ENCODE peak calls at places on chromosomes 1 and 21, in five cellular contexts. One of them, this sample, is unnamed.

GRCh38 chr1:108646661-108647269 is 14.1 kb downstream of the HENMT1 start:
- DNase-seq in neural progenitor cell: no peak
- DNase-seq in H1: no peak
- DNase-seq in fibroblast of lung: peak; percentile 89
- DNase-seq in endothelial cell: no peak
- DNase-seq in this sample: no peak

GRCh38 chr1:116666747-116667576 is 571 bp downstream of the IGSF3 start:
- DNase-seq in fibroblast of lung: no peak
- DNase-seq in endothelial cell: peak; percentile 11
- DNase-seq in neural progenitor cell: peak; percentile 24
- DNase-seq in H1: peak; percentile 49
- DNase-seq in this sample: peak; percentile 35

GRCh38 chr1:232334811-232335210 is 295.1 kb downstream of the SIPA1L2 start:
- DNase-seq in neural progenitor cell: no peak
- DNase-seq in fibroblast of lung: no peak
- DNase-seq in H1: no peak
- DNase-seq in endothelial cell: no peak
- DNase-seq in this sample: no peak

GRCh38 chr1:199422206-199422605 is 605.3 kb upstream of the NR5A2 start:
- DNase-seq in fibroblast of lung: peak; percentile 50
- DNase-seq in endothelial cell: peak; percentile 20
- DNase-seq in neural progenitor cell: peak; percentile 43
- DNase-seq in H1: peak; percentile 45
- DNase-seq in this sample: no peak

GRCh38 chr1:209107535-209107934 is 476.0 kb upstream of the CAMK1G start:
- DNase-seq in endothelial cell: no peak
- DNase-seq in fibroblast of lung: no peak
- DNase-seq in H1: no peak
- DNase-seq in neural progenitor cell: no peak
- DNase-seq in this sample: no peak

GRCh38 chr1:223549740-223550139 is 115.8 kb downstream of the CAPN8 start:
- DNase-seq in endothelial cell: no peak
- DNase-seq in neural progenitor cell: no peak
- DNase-seq in H1: no peak
- DNase-seq in fibroblast of lung: no peak
- DNase-seq in this sample: no peak

GRCh38 chr1:168893359-168893791 is 164.4 kb upstream of the DPT start:
- DNase-seq in H1: no peak
- DNase-seq in neural progenitor cell: no peak
- DNase-seq in fibroblast of lung: peak; percentile 31
- DNase-seq in endothelial cell: no peak
- DNase-seq in this sample: no peak

GRCh38 chr1:69737527-69738176 is 169.9 kb downstream of the LRRC7 start:
- DNase-seq in H1: peak; percentile 45
- DNase-seq in fibroblast of lung: peak; percentile 86
- DNase-seq in neural progenitor cell: peak; percentile 81
- DNase-seq in endothelial cell: peak; percentile 55
- DNase-seq in this sample: peak; percentile 10

GRCh38 chr1:15948091-15948591 is 27.8 kb downstream of the ZBTB17 start:
- DNase-seq in H1: no peak
- DNase-seq in endothelial cell: no peak
- DNase-seq in fibroblast of lung: no peak
- DNase-seq in neural progenitor cell: peak; percentile 45
- DNase-seq in this sample: peak; percentile 50

GRCh38 chr1:2587071-2587859 is 688 bp downstream of the PRXL2B start:
- DNase-seq in fibroblast of lung: peak; percentile 26
- DNase-seq in endothelial cell: peak; percentile 44
- DNase-seq in neural progenitor cell: peak; percentile 70
- DNase-seq in H1: peak; percentile 73
- DNase-seq in this sample: no peak

GRCh38 chr21:17925000-17925610 is 105.9 kb upstream of the C21orf91 start:
- DNase-seq in neural progenitor cell: peak; percentile 83
- DNase-seq in endothelial cell: peak; percentile 61
- DNase-seq in H1: peak; percentile 66
- DNase-seq in fibroblast of lung: peak; percentile 61
- DNase-seq in this sample: peak; percentile 69

GRCh38 chr1:61358770-61359455 is 276.6 kb downstream of the NFIA start:
- DNase-seq in neural progenitor cell: no peak
- DNase-seq in H1: no peak
- DNase-seq in fibroblast of lung: no peak
- DNase-seq in endothelial cell: no peak
- DNase-seq in this sample: no peak

GRCh38 chr1:165949335-165950130 is 122.1 kb downstream of the UCK2 start:
- DNase-seq in H1: peak; percentile 73
- DNase-seq in fibroblast of lung: no peak
- DNase-seq in endothelial cell: peak; percentile 68
- DNase-seq in neural progenitor cell: peak; percentile 75
- DNase-seq in this sample: no peak

GRCh38 chr1:32337855-32338636 is 2.0 kb upstream of the MARCKSL1 start:
- DNase-seq in fibroblast of lung: no peak
- DNase-seq in neural progenitor cell: peak; percentile 57
- DNase-seq in endothelial cell: no peak
- DNase-seq in H1: no peak
- DNase-seq in this sample: no peak

GRCh38 chr1:6300342-6301141 is 39.6 kb upstream of the GPR153 start:
- DNase-seq in fibroblast of lung: peak; percentile 17
- DNase-seq in endothelial cell: no peak
- DNase-seq in neural progenitor cell: no peak
- DNase-seq in H1: no peak
- DNase-seq in this sample: no peak
- TF ChIP-seq CTCF in fibroblast of lung: no peak
- TF ChIP-seq CTCF in endothelial cell: no peak
- TF ChIP-seq CTCF in neural progenitor cell: no peak
- TF ChIP-seq CTCF in H1: peak; percentile 11
- TF ChIP-seq CTCF in this sample: no peak

GRCh38 chr1:8315573-8316475 is 2.1 kb upstream of the SLC45A1 start:
- DNase-seq in neural progenitor cell: peak; percentile 48
- DNase-seq in fibroblast of lung: no peak
- DNase-seq in H1: peak; percentile 55
- DNase-seq in endothelial cell: no peak
- DNase-seq in this sample: no peak
- TF ChIP-seq CTCF in neural progenitor cell: peak; percentile 37
- TF ChIP-seq CTCF in fibroblast of lung: no peak
- TF ChIP-seq CTCF in H1: peak; percentile 47
- TF ChIP-seq CTCF in endothelial cell: no peak
- TF ChIP-seq CTCF in this sample: no peak

GRCh38 chr1:54664364-54664763 is 22.8 kb downstream of the MROH7 start:
- DNase-seq in neural progenitor cell: no peak
- DNase-seq in fibroblast of lung: no peak
- DNase-seq in endothelial cell: no peak
- DNase-seq in H1: no peak
- DNase-seq in this sample: no peak
- TF ChIP-seq CTCF in neural progenitor cell: no peak
- TF ChIP-seq CTCF in fibroblast of lung: no peak
- TF ChIP-seq CTCF in endothelial cell: no peak
- TF ChIP-seq CTCF in H1: no peak
- TF ChIP-seq CTCF in this sample: no peak

GRCh38 chr1:90295534-90295933 is 300.6 kb downstream of the ZNF326 start:
- DNase-seq in fibroblast of lung: no peak
- DNase-seq in endothelial cell: no peak
- DNase-seq in H1: no peak
- DNase-seq in neural progenitor cell: no peak
- DNase-seq in this sample: no peak
- TF ChIP-seq CTCF in fibroblast of lung: no peak
- TF ChIP-seq CTCF in endothelial cell: no peak
- TF ChIP-seq CTCF in H1: no peak
- TF ChIP-seq CTCF in neural progenitor cell: no peak
- TF ChIP-seq CTCF in this sample: no peak

GRCh38 chr1:80925130-80925780 is 875.5 kb upstream of the ADGRL2 start:
- DNase-seq in endothelial cell: no peak
- DNase-seq in H1: no peak
- DNase-seq in neural progenitor cell: no peak
- DNase-seq in fibroblast of lung: no peak
- DNase-seq in this sample: no peak

GRCh38 chr1:80931178-80931577 is 869.6 kb upstream of the ADGRL2 start:
- DNase-seq in H1: no peak
- DNase-seq in endothelial cell: no peak
- DNase-seq in fibroblast of lung: peak; percentile 5
- DNase-seq in neural progenitor cell: no peak
- DNase-seq in this sample: no peak

GRCh38 chr1:80924290-80924689 is 876.4 kb upstream of the ADGRL2 start:
- DNase-seq in H1: no peak
- DNase-seq in fibroblast of lung: no peak
- DNase-seq in neural progenitor cell: no peak
- DNase-seq in endothelial cell: no peak
- DNase-seq in this sample: no peak

DNA sequence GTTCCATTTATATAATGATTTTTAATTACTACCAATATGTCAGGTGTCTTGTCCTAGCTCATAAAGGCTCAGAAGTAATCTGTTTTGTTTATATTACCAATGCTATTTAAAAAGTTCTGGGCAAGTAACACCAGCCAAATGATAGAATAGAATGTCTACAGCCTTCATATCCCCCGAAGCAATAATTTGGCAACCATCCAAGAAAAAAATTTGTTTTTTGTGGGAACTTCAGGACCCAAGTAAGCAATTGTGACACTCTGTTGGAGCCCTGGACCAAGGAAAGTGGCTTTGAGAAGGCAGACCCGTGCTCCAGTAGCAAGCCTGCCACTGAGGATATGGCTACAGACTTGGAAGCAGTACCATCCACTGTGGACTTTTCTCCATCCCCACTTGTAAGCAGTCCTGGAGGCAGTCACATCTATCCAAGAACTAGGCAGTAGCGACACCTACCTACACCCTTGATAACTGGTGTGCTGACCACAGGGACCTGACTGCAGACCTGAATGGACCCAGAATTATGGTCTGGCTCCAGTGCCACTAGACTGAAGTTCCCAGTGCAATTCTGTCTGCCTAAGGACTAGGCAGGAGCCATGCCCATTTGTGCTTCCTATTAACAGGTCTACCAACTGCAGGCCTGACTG is 870.7 kb upstream of the ADGRL2 start:
- DNase-seq in neural progenitor cell: no peak
- DNase-seq in H1: no peak
- DNase-seq in endothelial cell: no peak
- DNase-seq in fibroblast of lung: no peak
- DNase-seq in this sample: no peak
- TF ChIP-seq CTCF in neural progenitor cell: no peak
- TF ChIP-seq CTCF in H1: peak; percentile 18
- TF ChIP-seq CTCF in endothelial cell: no peak
- TF ChIP-seq CTCF in fibroblast of lung: no peak
- TF ChIP-seq CTCF in this sample: no peak

GRCh38 chr1:1146596-1146995 is 27.1 kb upstream of the TTLL10 start:
- DNase-seq in neural progenitor cell: no peak
- DNase-seq in fibroblast of lung: no peak
- DNase-seq in H1: no peak
- DNase-seq in endothelial cell: no peak
- DNase-seq in this sample: no peak

GRCh38 chr1:1144843-1145546 is 28.7 kb upstream of the TTLL10 start:
- DNase-seq in endothelial cell: no peak
- DNase-seq in neural progenitor cell: no peak
- DNase-seq in fibroblast of lung: no peak
- DNase-seq in H1: no peak
- DNase-seq in this sample: no peak

GRCh38 chr1:1145547-1145914 is 28.1 kb upstream of the TTLL10 start:
- DNase-seq in endothelial cell: no peak
- DNase-seq in fibroblast of lung: no peak
- DNase-seq in neural progenitor cell: no peak
- DNase-seq in H1: no peak
- DNase-seq in this sample: no peak

GRCh38 chr1:1144122-1144842 is 28.4 kb upstream of the C1orf159 start:
- DNase-seq in fibroblast of lung: no peak
- DNase-seq in neural progenitor cell: peak; percentile 41
- DNase-seq in endothelial cell: no peak
- DNase-seq in H1: no peak
- DNase-seq in this sample: peak; percentile 72

DNA sequence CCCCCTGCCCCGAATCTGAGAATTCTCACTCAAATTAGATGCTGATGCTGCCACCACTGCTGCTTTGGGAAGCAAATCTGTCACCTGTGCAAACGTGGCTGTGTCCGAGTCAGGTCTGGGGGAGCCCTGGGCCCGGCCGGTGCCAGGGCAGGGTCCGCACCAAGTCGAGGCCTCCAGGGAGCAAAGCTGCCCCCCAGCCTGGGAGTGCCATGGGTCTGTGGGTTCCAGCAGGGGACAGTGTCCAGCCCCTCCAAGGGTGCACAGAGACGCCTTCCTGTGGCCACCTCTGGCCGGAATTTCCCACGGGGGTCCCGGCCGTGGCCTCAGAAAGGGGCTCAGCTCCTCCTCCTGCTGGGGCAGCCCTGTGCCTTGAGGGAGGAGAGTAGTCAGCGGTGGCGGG is 27.7 kb upstream of the TTLL10 start:
- DNase-seq in fibroblast of lung: no peak
- DNase-seq in H1: no peak
- DNase-seq in endothelial cell: no peak
- DNase-seq in neural progenitor cell: no peak
- DNase-seq in this sample: no peak
- TF ChIP-seq CTCF in fibroblast of lung: no peak
- TF ChIP-seq CTCF in H1: no peak
- TF ChIP-seq CTCF in endothelial cell: no peak
- TF ChIP-seq CTCF in neural progenitor cell: no peak
- TF ChIP-seq CTCF in this sample: no peak

DNA sequence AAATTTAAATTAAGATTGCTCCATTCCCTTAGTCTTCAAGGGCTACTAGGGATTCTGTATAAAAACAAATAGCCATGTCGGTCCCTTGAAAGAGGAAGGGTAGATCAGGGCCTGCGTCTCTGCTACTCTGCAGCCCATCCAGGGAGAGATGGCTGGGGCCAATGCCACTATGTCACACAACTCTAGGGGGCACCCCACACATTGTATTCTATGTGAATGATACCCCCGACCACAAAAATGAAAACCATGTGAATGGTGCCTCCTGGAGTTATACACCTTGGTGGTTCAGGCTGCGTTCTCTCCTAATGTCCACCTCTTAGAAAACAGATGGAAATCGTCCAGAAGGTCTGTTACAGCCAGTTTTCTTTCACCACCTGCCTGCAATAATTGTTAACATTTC is 18.0 kb downstream of the PIK3C2B start:
- DNase-seq in endothelial cell: no peak
- DNase-seq in H1: no peak
- DNase-seq in neural progenitor cell: no peak
- DNase-seq in fibroblast of lung: no peak
- DNase-seq in this sample: peak; percentile 6
- TF ChIP-seq CTCF in endothelial cell: no peak
- TF ChIP-seq CTCF in H1: peak; percentile 40
- TF ChIP-seq CTCF in neural progenitor cell: peak; percentile 18
- TF ChIP-seq CTCF in fibroblast of lung: no peak
- TF ChIP-seq CTCF in this sample: no peak

DNA sequence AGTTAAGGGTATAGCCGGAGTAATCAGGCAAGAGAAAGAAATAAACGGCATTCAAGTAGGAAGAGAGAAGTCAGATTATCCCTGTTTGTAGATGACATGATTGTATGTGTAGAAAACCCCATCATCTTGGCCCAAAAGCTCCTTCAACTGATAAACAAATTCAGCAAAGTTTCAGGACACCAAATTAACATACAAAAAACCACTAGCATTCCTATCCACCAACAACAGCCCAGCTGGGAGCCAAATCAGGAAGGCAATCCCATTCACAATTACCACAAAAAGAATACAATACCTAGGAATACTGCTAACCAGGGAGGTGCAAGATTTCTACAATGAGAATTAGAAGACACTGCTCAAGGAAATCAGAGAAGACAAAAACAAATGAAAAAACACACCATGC is 45.3 kb downstream of the MAST2 start:
- DNase-seq in H1: no peak
- DNase-seq in fibroblast of lung: no peak
- DNase-seq in endothelial cell: no peak
- DNase-seq in neural progenitor cell: peak; percentile 34
- DNase-seq in this sample: no peak
- TF ChIP-seq CTCF in H1: no peak
- TF ChIP-seq CTCF in fibroblast of lung: no peak
- TF ChIP-seq CTCF in endothelial cell: no peak
- TF ChIP-seq CTCF in neural progenitor cell: no peak
- TF ChIP-seq CTCF in this sample: no peak

This sample was measured in GM10248.